ENCODE peak calls at places on chromosomes 5 and 9, in four cellular contexts. O is CD8-positive, alpha-beta T cell; B is right cardiac atrium; E is colonic mucosa. X is an unnamed sample.

GRCh38 chr5:178522361-178522760 is 67.8 kb downstream of the COL23A1 start:
- DNase-seq in O (no peak), B (no peak), E (no peak), X (no peak)

GRCh38 chr5:145867806-145868205 is 5.0 kb downstream of the GRXCR2 start:
- DNase-seq in O (no peak), B (no peak), E (no peak), X (no peak)

GRCh38 chr5:1637639-1638481 is 114.1 kb upstream of the LPCAT1 start:
- DNase-seq in O (no peak), B (no peak), E (no peak), X (no peak)

GRCh38 chr9:75615284-75615683 is 275.2 kb upstream of the PCSK5 start:
- DNase-seq in O (no peak), B (no peak), E (no peak), X (no peak)

GRCh38 chr9:91882628-91883027 is 67.4 kb downstream of the ROR2 start:
- DNase-seq in O (no peak), B (no peak), E (no peak), X (no peak)

GRCh38 chr5:150989695-150990094 is 30.7 kb upstream of the GPX3 start:
- DNase-seq in O (no peak), B (no peak), E (no peak), X (no peak)

GRCh38 chr5:33816791-33817190 is 75.0 kb downstream of the ADAMTS12 start:
- DNase-seq in O (no peak), B (no peak), E (no peak), X (no peak)

GRCh38 chr5:75275736-75276135 is 39.1 kb upstream of the ANKRD31 start:
- DNase-seq in O (no peak), B (no peak), E (no peak), X (no peak)

GRCh38 chr5:173094012-173094661 is 38.0 kb downstream of the CREBRF start:
- DNase-seq in O (no peak), B (no peak), E (no peak), X (no peak)

GRCh38 chr5:169933624-169934023 is 46.7 kb downstream of the INSYN2B start:
- DNase-seq in O (no peak), B (no peak), E (no peak), X (no peak)

GRCh38 chr5:135709998-135710670 is 124.3 kb upstream of the SLC25A48 start:
- DNase-seq in O (no peak), B (no peak), E (no peak), X (no peak)

GRCh38 chr9:127173063-127173462 is 50.6 kb upstream of the ANGPTL2 start:
- DNase-seq in O (no peak), B (no peak), E (peak; percentile 10), X (no peak)

GRCh38 chr5:103919526-103919925 is 356.9 kb upstream of the NUDT12 start:
- DNase-seq in O (no peak), B (no peak), E (no peak), X (no peak)

GRCh38 chr5:131575660-131576227 is 59.3 kb downstream of the RAPGEF6 start:
- DNase-seq in O (no peak), B (no peak), E (no peak), X (no peak)

GRCh38 chr5:109997191-109997590 is 307.5 kb downstream of the MAN2A1 start:
- DNase-seq in O (no peak), B (no peak), E (no peak), X (no peak)

GRCh38 chr9:69442486-69442885 is 117.5 kb downstream of the ENTREP1 start:
- DNase-seq in O (no peak), B (no peak), E (no peak), X (no peak)

GRCh38 chr5:34519489-34520220 is 136.5 kb upstream of the RAI14 start:
- DNase-seq in O (no peak), B (no peak), E (no peak), X (no peak)

GRCh38 chr9:89454498-89455355 is 43.2 kb downstream of the SEMA4D start:
- DNase-seq in O (no peak), B (no peak), E (no peak), X (no peak)

GRCh38 chr5:113330533-113331200 is 104.1 kb downstream of the TSSK1B start:
- DNase-seq in O (no peak), B (peak; percentile 49), E (no peak), X (no peak)

GRCh38 chr9:134455951-134456739 is 129.9 kb downstream of the RXRA start:
- DNase-seq in O (peak; percentile 76), B (peak; percentile 91), E (peak; percentile 73), X (peak; percentile 48)

GRCh38 chr5:136028782-136029742 is at the start of gene TGFBI:
- DNase-seq in O (no peak), B (peak; percentile 71), E (peak; percentile 73), X (no peak)

GRCh38 chr5:142918959-142919635 is 148.9 kb downstream of the ARHGAP26 start:
- DNase-seq in O (no peak), B (no peak), E (no peak), X (no peak)

GRCh38 chr5:52864884-52865283 is 77.2 kb downstream of the ITGA1 start:
- DNase-seq in O (no peak), B (no peak), E (no peak), X (no peak)

GRCh38 chr5:158718738-158719505 is 380.8 kb downstream of the EBF1 start:
- DNase-seq in O (no peak), B (no peak), E (no peak), X (no peak)

GRCh38 chr5:94778712-94779111 is 160.2 kb downstream of the SLF1 start:
- DNase-seq in O (no peak), B (no peak), E (no peak), X (no peak)

GRCh38 chr5:96538831-96539250 is 105.8 kb upstream of the PCSK1 start:
- DNase-seq in O (no peak), B (no peak), E (no peak), X (no peak)

GRCh38 chr5:150556859-150557506 is 49.1 kb downstream of the NDST1 start:
- DNase-seq in O (no peak), B (no peak), E (no peak), X (no peak)

GRCh38 chr9:127940598-127940997 is 2.9 kb upstream of the DPM2 start:
- DNase-seq in O (no peak), B (no peak), E (no peak), X (no peak)

GRCh38 chr5:72467987-72468386 is 39.2 kb downstream of the ZNF366 start:
- DNase-seq in O (no peak), B (no peak), E (no peak), X (no peak)
- H3K27ac ChIP-seq in O (no peak overlapping the region), B (peak overlapping the region; percentile 37), E (no peak overlapping the region), X (peak overlapping the region; percentile 15)

DNA sequence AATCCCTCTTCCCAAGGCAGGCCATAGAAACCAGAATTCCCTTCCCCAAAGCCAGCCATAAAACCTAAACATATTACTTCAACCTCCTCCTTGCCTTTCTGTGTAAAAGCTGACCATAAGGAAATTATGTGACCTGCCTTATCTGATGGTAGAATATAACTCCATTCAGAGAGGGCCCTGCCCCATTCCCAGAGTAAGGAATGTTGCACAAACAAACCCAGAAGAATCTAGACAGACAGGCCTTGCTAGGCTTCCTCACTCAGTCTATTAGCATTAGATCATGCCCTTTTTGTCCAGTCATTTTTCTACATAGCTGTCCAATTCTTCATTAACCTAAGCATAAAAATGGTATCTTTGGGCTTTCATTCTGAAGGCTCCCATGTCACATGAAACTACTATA is 17.8 kb upstream of the IFNB1 start:
- DNase-seq in O (no peak), B (no peak), E (no peak), X (no peak)
- H3K27ac ChIP-seq in O (no peak overlapping the region), B (no peak overlapping the region), E (no peak overlapping the region), X (peak overlapping the region; percentile 90)

GRCh38 chr5:54719384-54720306 is 202.1 kb downstream of the SNX18 start:
- DNase-seq in O (no peak), B (peak; percentile 45), E (no peak), X (no peak)
- H3K27ac ChIP-seq in O (no peak overlapping the region), B (peak overlapping the region; percentile 36), E (no peak overlapping the region), X (no peak overlapping the region)

GRCh38 chr5:140245926-140246325 is 57.0 kb downstream of the PFDN1 start:
- DNase-seq in O (no peak), B (no peak), E (no peak), X (no peak)
- H3K27ac ChIP-seq in O (no peak overlapping the region), B (peak overlapping the region; percentile 10), E (no peak overlapping the region), X (peak overlapping the region; percentile 42)

DNA sequence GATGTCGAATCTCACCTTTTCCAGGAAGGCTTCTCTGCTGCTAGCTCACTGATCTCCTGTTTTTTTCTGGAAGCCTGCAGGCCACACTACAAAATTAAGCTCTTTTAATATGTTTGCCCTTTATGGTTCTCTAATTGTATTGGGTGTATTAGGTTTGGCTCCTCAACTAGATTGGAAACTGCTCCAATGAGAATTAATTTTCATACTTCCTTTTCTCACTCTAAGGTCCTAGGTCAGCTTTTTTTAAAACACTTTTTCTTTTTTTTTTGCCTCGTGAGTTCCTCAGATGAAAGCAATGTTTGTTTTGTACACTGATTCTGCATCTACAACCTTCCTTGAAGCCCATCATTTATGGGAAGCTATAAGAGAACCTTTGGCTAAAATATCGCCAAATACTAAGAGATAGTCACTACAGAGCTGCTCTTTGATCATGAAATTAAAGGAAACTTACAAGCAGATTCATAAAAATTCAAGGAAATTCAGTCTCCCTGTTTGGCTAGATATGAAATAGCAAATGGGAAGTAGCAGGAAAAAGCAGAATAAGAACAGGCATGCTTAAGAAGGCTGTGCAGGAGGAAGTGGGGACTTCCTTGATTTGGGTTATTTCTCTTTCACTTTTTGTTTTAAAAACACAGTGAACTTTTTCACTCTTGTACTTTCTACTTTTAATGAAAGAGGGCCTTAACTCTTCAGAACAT is 55.2 kb upstream of the FYB1 start:
- DNase-seq in O (no peak), B (no peak), E (no peak), X (no peak)
- H3K27ac ChIP-seq in O (peak overlapping the region; percentile 54), B (no peak overlapping the region), E (peak overlapping the region; percentile 70), X (no peak overlapping the region)

GRCh38 chr5:81241001-81241400 is 7.9 kb downstream of the CKMT2 start:
- DNase-seq in O (no peak), B (no peak), E (no peak), X (no peak)
- H3K27ac ChIP-seq in O (no peak overlapping the region), B (no peak overlapping the region), E (no peak overlapping the region), X (no peak overlapping the region)